ENCODE peak calls at places on chromosomes 7 and 10, in five cellular contexts. One of them, this sample, is unnamed.

GRCh38 chr7:81232084-81232799 is 313.4 kb upstream of the SEMA3C start:
- DNase-seq in tibial nerve: no peak
- DNase-seq in frontal cortex: no peak
- DNase-seq in naive thymus-derived CD8-positive, alpha-beta T cell: no peak
- DNase-seq in activated T-cell treated with anti-CD3 and anti-CD28 coated beads for 48 hours: no peak
- DNase-seq in this sample: no peak

GRCh38 chr7:141369422-141369821 is 181.8 kb upstream of the AGK start:
- DNase-seq in tibial nerve: no peak
- DNase-seq in frontal cortex: no peak
- DNase-seq in naive thymus-derived CD8-positive, alpha-beta T cell: no peak
- DNase-seq in activated T-cell treated with anti-CD3 and anti-CD28 coated beads for 48 hours: no peak
- DNase-seq in this sample: no peak

GRCh38 chr7:149879801-149880738 is 6.3 kb downstream of the ATP6V0E2 start:
- DNase-seq in tibial nerve: no peak
- DNase-seq in frontal cortex: peak
- DNase-seq in naive thymus-derived CD8-positive, alpha-beta T cell: no peak
- DNase-seq in activated T-cell treated with anti-CD3 and anti-CD28 coated beads for 48 hours: no peak
- DNase-seq in this sample: no peak

GRCh38 chr10:116947838-116948529 is 57.0 kb downstream of the SHTN1 start:
- DNase-seq in tibial nerve: no peak
- DNase-seq in frontal cortex: no peak
- DNase-seq in naive thymus-derived CD8-positive, alpha-beta T cell: no peak
- DNase-seq in activated T-cell treated with anti-CD3 and anti-CD28 coated beads for 48 hours: no peak
- DNase-seq in this sample: no peak

GRCh38 chr7:131219277-131220041 is 108.2 kb upstream of the MKLN1 start:
- DNase-seq in tibial nerve: peak
- DNase-seq in frontal cortex: peak
- DNase-seq in naive thymus-derived CD8-positive, alpha-beta T cell: no peak
- DNase-seq in activated T-cell treated with anti-CD3 and anti-CD28 coated beads for 48 hours: no peak
- DNase-seq in this sample: no peak

GRCh38 chr10:3631709-3632330 is 153.2 kb downstream of the KLF6 start:
- DNase-seq in tibial nerve: no peak
- DNase-seq in frontal cortex: no peak
- DNase-seq in naive thymus-derived CD8-positive, alpha-beta T cell: no peak
- DNase-seq in activated T-cell treated with anti-CD3 and anti-CD28 coated beads for 48 hours: no peak
- DNase-seq in this sample: no peak

GRCh38 chr7:132472463-132473120 is 103.7 kb downstream of the PLXNA4 start:
- DNase-seq in tibial nerve: no peak
- DNase-seq in frontal cortex: no peak
- DNase-seq in naive thymus-derived CD8-positive, alpha-beta T cell: no peak
- DNase-seq in activated T-cell treated with anti-CD3 and anti-CD28 coated beads for 48 hours: no peak
- DNase-seq in this sample: no peak

GRCh38 chr10:75401569-75402485 is at the start of gene ZNF503:
- DNase-seq in tibial nerve: peak
- DNase-seq in frontal cortex: peak
- DNase-seq in naive thymus-derived CD8-positive, alpha-beta T cell: no peak
- DNase-seq in activated T-cell treated with anti-CD3 and anti-CD28 coated beads for 48 hours: peak
- DNase-seq in this sample: peak

GRCh38 chr7:117997862-117998825 is 124.9 kb upstream of the CTTNBP2 start:
- DNase-seq in tibial nerve: no peak
- DNase-seq in frontal cortex: no peak
- DNase-seq in naive thymus-derived CD8-positive, alpha-beta T cell: no peak
- DNase-seq in activated T-cell treated with anti-CD3 and anti-CD28 coated beads for 48 hours: no peak
- DNase-seq in this sample: no peak